ENCODE peak calls at places on chromosomes 12 and 14, in five cellular contexts. H is HL-60, J is upper lobe of left lung, L is endothelial cell of umbilical vein, T is suprapubic skin. D is an unnamed sample.

GRCh38 chr14:71651228-71651627 is 281.0 kb upstream of the RGS6 start:
- DNase-seq in J (no peak), H (no peak), T (no peak), L (peak; percentile 96), D (no peak)

GRCh38 chr12:15701212-15701611 is 88.0 kb downstream of the EPS8 start:
- DNase-seq in T (no peak), H (no peak), J (no peak), L (peak; percentile 83), D (no peak)

GRCh38 chr12:83514372-83514771 is 827.7 kb downstream of the TMTC2 start:
- DNase-seq in T (no peak), J (no peak), H (no peak), L (no peak), D (no peak)

GRCh38 chr14:101929946-101930345 is 34.4 kb upstream of the DYNC1H1 start:
- DNase-seq in L (no peak), T (no peak), H (no peak), J (no peak), D (no peak)

GRCh38 chr12:27123642-27124041 is 41.3 kb upstream of the C12orf71 start:
- DNase-seq in T (no peak), H (no peak), J (no peak), L (peak; percentile 14), D (no peak)

GRCh38 chr14:51458563-51458955 is 193.2 kb upstream of the FRMD6 start:
- DNase-seq in L (peak; percentile 64), T (no peak), J (no peak), H (no peak), D (no peak)

GRCh38 chr12:47071241-47071852 is 8.1 kb upstream of the PCED1B start:
- DNase-seq in J (no peak), L (no peak), H (no peak), T (no peak), D (no peak)

GRCh38 chr14:77000340-77001235 is 27.9 kb downstream of the IRF2BPL start:
- DNase-seq in T (no peak), J (no peak), H (peak; percentile 35), L (peak; percentile 67), D (peak; percentile 42)

GRCh38 chr12:56928262-56928661 is 5.9 kb downstream of the SDR9C7 start:
- DNase-seq in J (no peak), H (no peak), L (no peak), T (no peak), D (no peak)

GRCh38 chr14:101520621-101521305 is 40.5 kb upstream of the DIO3 start:
- DNase-seq in T (no peak), L (no peak), H (no peak), J (no peak), D (no peak)

GRCh38 chr12:108629824-108630476 is 3.7 kb downstream of the SELPLG start:
- DNase-seq in J (no peak), L (peak; percentile 70), H (no peak), T (no peak), D (no peak)

GRCh38 chr12:55629058-55629841 is 7.4 kb upstream of the OR10P1 start:
- DNase-seq in H (no peak), J (no peak), T (no peak), L (no peak), D (no peak)

GRCh38 chr12:127562781-127563180 is 704.2 kb upstream of the TMEM132C start:
- DNase-seq in L (no peak), J (no peak), H (no peak), T (no peak), D (no peak)

GRCh38 chr14:34792593-34792992 is 78.2 kb upstream of the CFL2 start:
- DNase-seq in T (no peak), L (no peak), J (no peak), H (peak; percentile 42), D (no peak)

GRCh38 chr12:53102883-53103807 is at the start of gene SOAT2:
- DNase-seq in L (no peak), T (peak; percentile 79), H (no peak), J (peak; percentile 68), D (no peak)

GRCh38 chr12:6827437-6827894 is 741 bp upstream of the P3H3 start:
- DNase-seq in L (peak; percentile 81), J (no peak), T (peak; percentile 90), H (no peak), D (peak; percentile 79)

GRCh38 chr12:51922146-51922545 is 14.8 kb downstream of the ACVRL1 start:
- DNase-seq in T (no peak), H (no peak), L (no peak), J (no peak), D (no peak)

GRCh38 chr12:51921017-51921725 is 13.9 kb downstream of the ACVRL1 start:
- DNase-seq in J (no peak), H (no peak), T (no peak), L (no peak), D (no peak)

GRCh38 chr12:51924551-51925399 is 17.5 kb downstream of the ACVRL1 start:
- DNase-seq in T (no peak), J (no peak), H (no peak), L (peak; percentile 48), D (no peak)

GRCh38 chr12:51923506-51924365 is 16.4 kb downstream of the ACVRL1 start:
- DNase-seq in H (no peak), L (peak; percentile 69), J (peak; percentile 93), T (peak; percentile 89), D (peak; percentile 61)

GRCh38 chr12:51922762-51923505 is 15.6 kb downstream of the ACVRL1 start:
- DNase-seq in L (peak; percentile 56), T (no peak), J (no peak), H (peak; percentile 68), D (peak; percentile 55)
- TF ChIP-seq POLR2AphosphoS5 in L (no peak), T (peak; percentile 68), J (peak; percentile 63), H (no peak), D (no peak)

GRCh38 chr14:68547305-68548193 is 245.3 kb downstream of the ZFP36L1 start:
- DNase-seq in H (no peak), L (no peak), T (no peak), J (no peak), D (peak; percentile 41)
- TF ChIP-seq POLR2AphosphoS5 in H (no peak), L (peak; percentile 29), T (peak; percentile 80), J (peak; percentile 56), D (peak; percentile 83)

GRCh38 chr12:104456417-104456949 is at the start of gene CHST11:
- DNase-seq in H (peak; percentile 76), T (peak; percentile 86), J (peak; percentile 97), L (peak; percentile 95), D (peak; percentile 77)

GRCh38 chr12:104455594-104456416 is 943 bp upstream of the CHST11 start:
- DNase-seq in L (peak; percentile 9), H (no peak), T (no peak), J (no peak), D (no peak)

GRCh38 chr12:104458645-104459555 is 2.2 kb downstream of the CHST11 start:
- DNase-seq in J (peak; percentile 64), T (no peak), L (peak; percentile 50), H (no peak), D (no peak)

GRCh38 chr12:104457746-104458644 is 1.2 kb downstream of the CHST11 start:
- DNase-seq in L (peak; percentile 25), H (no peak), J (peak; percentile 88), T (no peak), D (peak; percentile 41)

GRCh38 chr12:104456950-104457745 is 400 bp downstream of the CHST11 start:
- DNase-seq in J (no peak), H (no peak), T (peak; percentile 86), L (peak; percentile 79), D (peak; percentile 60)
- TF ChIP-seq POLR2AphosphoS5 in J (peak; percentile 38), H (peak; percentile 64), T (no peak), L (peak; percentile 83), D (peak; percentile 52)

GRCh38 chr14:49581961-49582210 is 4.3 kb downstream of the RPS29 start:
- DNase-seq in T (no peak), L (no peak), J (no peak), H (no peak), D (no peak)

GRCh38 chr14:49581209-49581960 is 4.8 kb downstream of the RPS29 start:
- DNase-seq in H (no peak), T (no peak), L (no peak), J (no peak), D (no peak)

GRCh38 chr14:49584058-49584457 is 2.1 kb downstream of the RPS29 start:
- DNase-seq in T (no peak), J (no peak), L (no peak), H (no peak), D (no peak)

GRCh38 chr14:49583629-49584028 is 2.6 kb downstream of the RPS29 start:
- DNase-seq in T (no peak), H (no peak), L (no peak), J (no peak), D (no peak)

GRCh38 chr14:49582211-49582977 is 3.8 kb downstream of the RPS29 start:
- DNase-seq in H (no peak), T (no peak), J (no peak), L (no peak), D (no peak)
- TF ChIP-seq POLR2AphosphoS5 in H (peak; percentile 82), T (no peak), J (no peak), L (no peak), D (no peak)

GRCh38 chr14:69191340-69192111 is at the start of gene EXD2:
- DNase-seq in L (peak; percentile 65), H (peak; percentile 36), J (peak; percentile 95), T (peak; percentile 93), D (peak; percentile 93)
- TF ChIP-seq POLR2AphosphoS5 in L (no peak), H (no peak), J (peak; percentile 83), T (peak; percentile 59), D (peak; percentile 87)

GRCh38 chr12:124549629-124550028 is 17.8 kb downstream of the NCOR2 start:
- DNase-seq in T (no peak), J (no peak), L (no peak), H (no peak), D (no peak)

GRCh38 chr12:124551268-124552144 is 15.9 kb downstream of the NCOR2 start:
- DNase-seq in L (no peak), T (no peak), J (peak; percentile 37), H (no peak), D (peak; percentile 48)

GRCh38 chr12:124547626-124548025 is 19.8 kb downstream of the NCOR2 start:
- DNase-seq in L (no peak), H (no peak), J (no peak), T (no peak), D (no peak)

GRCh38 chr12:124550123-124551089 is 17.0 kb downstream of the NCOR2 start:
- DNase-seq in T (no peak), H (no peak), J (no peak), L (no peak), D (no peak)

DNA sequence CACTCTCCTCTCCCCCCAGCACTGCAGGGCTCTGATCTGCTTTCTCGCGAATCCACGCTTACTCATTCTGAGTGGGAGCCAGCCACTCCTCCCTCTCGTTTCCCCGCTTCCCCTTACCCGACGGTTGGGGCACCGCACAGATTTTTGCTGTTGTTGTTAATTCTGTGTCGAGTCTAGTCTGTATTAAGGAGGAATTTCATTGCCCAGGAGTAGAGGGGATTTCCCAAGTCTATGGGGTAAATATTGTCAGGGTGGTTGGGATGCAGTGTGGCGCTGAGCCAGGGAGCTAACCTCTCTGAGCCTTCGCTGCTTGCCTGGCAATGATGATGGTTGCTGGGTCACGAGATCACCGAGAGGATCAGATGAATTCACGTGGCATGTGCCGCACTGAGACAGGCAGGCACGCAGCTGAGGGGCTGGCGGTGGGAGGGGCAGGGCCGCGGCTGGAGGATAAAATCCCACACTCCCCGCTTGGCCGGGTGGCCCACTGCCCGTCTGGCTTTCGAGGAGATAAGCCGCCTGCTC is 18.5 kb downstream of the NCOR2 start:
- DNase-seq in T (no peak), J (peak; percentile 88), L (peak; percentile 69), H (no peak), D (peak; percentile 54)
- TF ChIP-seq POLR2AphosphoS5 in T (no peak), J (no peak), L (no peak), H (no peak), D (peak; percentile 24)

D was measured in stomach.